ENCODE peak calls at places on chromosomes 16 and 17, in six cellular contexts. Z, J, X, V, N and Q are unnamed samples.

GRCh38 chr17:43976956-43977837 is 23.5 kb upstream of the PYY start:
- DNase-seq in N (no peak), J (no peak), X (no peak), Z (no peak), V (no peak), Q (no peak)

GRCh38 chr17:28221751-28222414 is 97.1 kb upstream of the TMEM97 start:
- DNase-seq in V (no peak), N (no peak), Z (no peak), X (peak; percentile 31), J (no peak), Q (no peak)

GRCh38 chr16:84048306-84048705 is 5.7 kb upstream of the SLC38A8 start:
- DNase-seq in V (no peak), N (peak; percentile 7), X (no peak), J (no peak), Z (no peak), Q (no peak)

GRCh38 chr17:47707056-47707791 is 13.3 kb downstream of the TBKBP1 start:
- DNase-seq in N (no peak), J (no peak), X (peak; percentile 55), V (no peak), Z (peak; percentile 6), Q (no peak)

GRCh38 chr17:37702605-37703004 is 42.3 kb downstream of the HNF1B start:
- DNase-seq in X (peak; percentile 91), N (no peak), J (no peak), Z (peak; percentile 87), V (peak; percentile 52), Q (no peak)

GRCh38 chr17:37791434-37791833 is 46.6 kb upstream of the HNF1B start:
- DNase-seq in V (no peak), J (no peak), X (peak; percentile 51), N (no peak), Z (peak; percentile 68), Q (peak; percentile 62)

GRCh38 chr16:64181526-64181925 is 940.3 kb downstream of the CDH11 start:
- DNase-seq in X (no peak), J (no peak), N (no peak), V (no peak), Z (no peak), Q (no peak)

GRCh38 chr16:47851026-47851610 is 304.7 kb downstream of the ABCC12 start:
- DNase-seq in V (no peak), Z (no peak), X (no peak), J (no peak), N (no peak), Q (no peak)

GRCh38 chr17:4642286-4642685 is 808 bp upstream of the ALOX15 start:
- DNase-seq in X (no peak), Z (no peak), J (no peak), N (no peak), V (no peak), Q (no peak)

GRCh38 chr17:28493467-28493866 is 12.7 kb upstream of the FOXN1 start:
- DNase-seq in Z (peak; percentile 12), X (peak; percentile 78), J (no peak), V (peak; percentile 2), N (no peak), Q (no peak)

GRCh38 chr17:3571043-3571900 is 13.7 kb upstream of the TRPV3 start:
- DNase-seq in V (no peak), Z (no peak), N (no peak), J (no peak), X (no peak), Q (peak; percentile 86)

GRCh38 chr17:34176440-34176839 is 78.6 kb upstream of the CCL2 start:
- DNase-seq in Z (no peak), X (no peak), N (no peak), V (no peak), J (no peak), Q (no peak)

GRCh38 chr16:72848759-72849664 is 198.9 kb downstream of the ZFHX3 start:
- DNase-seq in Z (peak; percentile 93), V (peak; percentile 65), X (peak; percentile 89), J (peak; percentile 77), N (peak; percentile 90), Q (no peak)

GRCh38 chr16:27977966-27978365 is 85.5 kb downstream of the GSG1L start:
- DNase-seq in X (peak; percentile 40), J (no peak), Z (peak; percentile 44), V (no peak), N (no peak), Q (no peak)

GRCh38 chr17:30819941-30820705 is 4.4 kb downstream of the CRLF3 start:
- DNase-seq in N (no peak), X (peak; percentile 9), Z (peak; percentile 67), V (no peak), J (no peak), Q (no peak)

GRCh38 chr17:29570521-29570920 is 2.0 kb downstream of the TP53I13 start:
- DNase-seq in N (no peak), X (no peak), Z (no peak), J (no peak), V (no peak), Q (no peak)

GRCh38 chr16:1561266-1561665 is 27.8 kb downstream of the TMEM204 start:
- DNase-seq in Z (no peak), J (no peak), V (no peak), X (no peak), N (no peak), Q (no peak)

GRCh38 chr17:42266918-42267766 is 9.0 kb downstream of the STAT5B start:
- DNase-seq in Z (peak; percentile 87), X (peak; percentile 99), V (peak; percentile 67), J (no peak), N (no peak), Q (no peak)

GRCh38 chr16:4358831-4359561 is 7.9 kb upstream of the PAM16 start:
- DNase-seq in N (peak; percentile 83), V (no peak), Z (no peak), J (no peak), X (no peak), Q (peak; percentile 65)

GRCh38 chr16:56836410-56836834 is 28.6 kb upstream of the SLC12A3 start:
- DNase-seq in J (peak; percentile 59), V (no peak), X (no peak), Z (peak; percentile 18), N (no peak), Q (no peak)

GRCh38 chr17:42131971-42132370 is 9.4 kb downstream of the HSPB9 start:
- DNase-seq in X (peak; percentile 28), N (no peak), V (no peak), Z (peak; percentile 29), J (no peak), Q (no peak)

GRCh38 chr17:41013181-41013580 is 4.3 kb upstream of the KRTAP3-1 start:
- DNase-seq in J (no peak), V (peak; percentile 92), Z (peak; percentile 47), N (no peak), X (no peak), Q (no peak)

GRCh38 chr16:9090101-9090959 is 1.1 kb upstream of the HAPSTR1 start:
- DNase-seq in V (no peak), J (peak; percentile 60), N (peak; percentile 74), X (no peak), Z (no peak), Q (peak; percentile 45)

GRCh38 chr17:37818689-37819088 is 73.8 kb upstream of the HNF1B start:
- DNase-seq in Z (no peak), J (peak; percentile 69), X (peak; percentile 89), V (peak; percentile 56), N (no peak), Q (no peak)

GRCh38 chr16:48536600-48537200 is 73.3 kb downstream of the N4BP1 start:
- DNase-seq in J (peak; percentile 35), X (no peak), N (peak; percentile 54), Z (peak; percentile 45), V (no peak), Q (no peak)

GRCh38 chr16:54957403-54957802 is 26.7 kb downstream of the IRX5 start:
- DNase-seq in J (no peak), V (no peak), X (no peak), Z (no peak), N (no peak), Q (peak; percentile 70)
- TF ChIP-seq CTCF in J (peak; percentile 37), V (peak; percentile 58), X (peak; percentile 32), Z (peak; percentile 49), N (no peak), Q (peak; percentile 73)

GRCh38 chr16:62548095-62548494 is 511.9 kb upstream of the CDH8 start:
- DNase-seq in N (no peak), X (no peak), V (no peak), J (no peak), Z (no peak), Q (no peak)

GRCh38 chr16:62549875-62550274 is 513.6 kb upstream of the CDH8 start:
- DNase-seq in V (no peak), J (no peak), Z (no peak), N (no peak), X (no peak), Q (no peak)

GRCh38 chr16:62543516-62543915 is 507.3 kb upstream of the CDH8 start:
- DNase-seq in N (no peak), V (no peak), X (no peak), J (no peak), Z (no peak), Q (no peak)

GRCh38 chr16:62540496-62540895 is 504.3 kb upstream of the CDH8 start:
- DNase-seq in X (no peak), J (no peak), N (no peak), V (no peak), Z (no peak), Q (no peak)

GRCh38 chr16:62545039-62545438 is 508.8 kb upstream of the CDH8 start:
- DNase-seq in N (no peak), X (no peak), J (no peak), Z (no peak), V (no peak), Q (no peak)
- TF ChIP-seq CTCF in N (no peak), X (no peak), J (no peak), Z (no peak), V (no peak), Q (no peak)

DNA sequence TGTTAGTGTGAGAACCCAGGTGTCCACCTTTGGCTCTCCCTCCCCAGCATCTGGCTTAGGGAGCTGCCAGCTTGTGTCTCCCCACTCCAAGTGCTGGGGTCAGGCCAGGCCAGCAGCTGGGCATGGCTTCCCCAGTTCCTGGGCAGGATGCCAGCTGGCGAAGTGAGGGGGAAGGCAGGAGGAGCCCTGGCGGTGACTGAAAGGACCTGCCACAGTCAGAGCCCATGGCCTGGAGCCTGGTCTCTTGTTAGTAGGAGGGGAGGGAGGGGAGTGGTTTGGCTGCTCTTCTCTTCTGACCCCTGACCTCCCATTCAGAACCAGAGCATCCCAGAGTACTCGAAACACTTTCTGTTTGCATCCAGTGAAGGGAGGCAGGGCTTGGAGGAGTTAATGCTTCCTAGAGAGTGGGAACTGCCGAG is 586 bp downstream of the CHD3 start:
- DNase-seq in V (peak; percentile 72), X (peak; percentile 86), N (peak; percentile 95), Z (peak; percentile 94), J (peak; percentile 96), Q (no peak)
- TF ChIP-seq CTCF in V (peak; percentile 43), X (peak; percentile 47), N (peak; percentile 30), Z (peak; percentile 44), J (peak; percentile 37), Q (no peak)

DNA sequence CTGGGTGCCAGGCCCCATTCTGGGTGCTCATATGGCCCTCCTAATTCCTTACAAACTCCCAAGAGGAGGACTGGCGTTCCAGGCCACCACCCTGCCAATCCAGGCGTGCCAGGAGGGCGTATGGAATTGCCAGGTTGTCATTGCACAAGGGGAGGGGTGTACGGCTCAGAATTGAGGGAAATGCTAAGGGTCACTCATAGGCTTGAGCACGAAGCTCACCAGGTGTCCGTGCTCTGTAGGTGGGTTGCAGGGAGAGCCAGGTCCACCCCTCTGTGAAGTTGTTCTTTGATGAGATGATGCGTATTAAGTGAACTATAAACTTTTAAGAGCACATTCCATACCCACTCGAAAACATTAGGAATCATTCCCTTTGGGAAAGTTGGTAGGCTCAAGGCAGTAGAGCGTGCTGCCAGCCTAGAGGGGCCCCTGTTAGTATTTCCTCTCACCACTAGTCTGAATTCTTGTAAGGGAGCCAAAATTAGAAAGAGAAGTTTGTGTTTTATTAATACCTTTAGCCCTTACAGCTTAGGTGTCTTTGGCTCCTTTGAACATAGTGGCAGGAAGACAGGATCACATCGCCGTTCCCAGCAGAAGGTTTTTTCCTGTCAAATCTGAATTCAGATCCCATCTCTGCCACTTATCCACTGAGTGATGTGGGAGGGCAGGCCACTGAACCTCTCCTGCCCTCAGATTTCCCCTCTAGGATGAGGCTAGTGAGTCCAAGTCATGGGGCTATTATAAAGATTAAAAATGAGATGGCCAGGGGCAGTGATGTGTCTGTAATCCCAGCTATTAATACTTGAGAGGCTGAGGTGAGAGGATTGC is 38.7 kb upstream of the NFAT5 start:
- DNase-seq in J (no peak), Z (no peak), N (no peak), X (no peak), V (no peak), Q (no peak)
- TF ChIP-seq CTCF in J (no peak), Z (no peak), N (no peak), X (no peak), V (no peak), Q (no peak)